ENCODE peak calls at places on chromosomes 5 and 9, in ten cellular contexts. One of them, this sample, is unnamed.
A peak's percentile ranks its signal among the peaks of the same experiment; 100 is the strongest.

GRCh38 chr5:115584501-115584900 is 17.8 kb downstream of the TICAM2 start:
- DNase-seq in NB4: no peak
- DNase-seq in GM20000: no peak
- DNase-seq in fibroblast of mammary gland: no peak
- DNase-seq in endodermal cell: no peak
- DNase-seq in mesothelial cell of epicardium: no peak
- DNase-seq in hepatocyte: no peak
- DNase-seq in GM12865: no peak
- DNase-seq in kidney epithelial cell: no peak
- DNase-seq in AG04449: no peak
- DNase-seq in this sample: no peak

GRCh38 chr5:169803077-169803981 is 166.3 kb downstream of the DOCK2 start:
- DNase-seq in NB4: peak; percentile 94
- DNase-seq in GM20000: no peak
- DNase-seq in fibroblast of mammary gland: peak; percentile 100
- DNase-seq in endodermal cell: no peak
- DNase-seq in mesothelial cell of epicardium: no peak
- DNase-seq in hepatocyte: peak; percentile 64
- DNase-seq in GM12865: no peak
- DNase-seq in kidney epithelial cell: no peak
- DNase-seq in AG04449: peak; percentile 90
- DNase-seq in this sample: no peak

GRCh38 chr5:127941646-127942045 is 141.9 kb upstream of the SLC12A2 start:
- DNase-seq in NB4: no peak
- DNase-seq in GM20000: no peak
- DNase-seq in fibroblast of mammary gland: no peak
- DNase-seq in endodermal cell: no peak
- DNase-seq in mesothelial cell of epicardium: no peak
- DNase-seq in hepatocyte: peak; percentile 45
- DNase-seq in GM12865: no peak
- DNase-seq in kidney epithelial cell: no peak
- DNase-seq in AG04449: no peak
- DNase-seq in this sample: peak; percentile 33

GRCh38 chr5:82684153-82684552 is 393.0 kb downstream of the TMEM167A start:
- DNase-seq in NB4: no peak
- DNase-seq in GM20000: no peak
- DNase-seq in fibroblast of mammary gland: no peak
- DNase-seq in endodermal cell: no peak
- DNase-seq in mesothelial cell of epicardium: no peak
- DNase-seq in hepatocyte: no peak
- DNase-seq in GM12865: no peak
- DNase-seq in kidney epithelial cell: no peak
- DNase-seq in AG04449: no peak
- DNase-seq in this sample: no peak

GRCh38 chr5:21654-22233 is 70.2 kb upstream of the PLEKHG4B start:
- DNase-seq in NB4: peak; percentile 47
- DNase-seq in GM20000: no peak
- DNase-seq in fibroblast of mammary gland: peak; percentile 17
- DNase-seq in endodermal cell: no peak
- DNase-seq in mesothelial cell of epicardium: no peak
- DNase-seq in hepatocyte: no peak
- DNase-seq in GM12865: no peak
- DNase-seq in kidney epithelial cell: no peak
- DNase-seq in AG04449: no peak
- DNase-seq in this sample: no peak

GRCh38 chr5:994272-994607 is 14.4 kb upstream of the NKD2 start:
- DNase-seq in NB4: no peak
- DNase-seq in GM20000: no peak
- DNase-seq in fibroblast of mammary gland: no peak
- DNase-seq in endodermal cell: peak; percentile 13
- DNase-seq in mesothelial cell of epicardium: no peak
- DNase-seq in hepatocyte: no peak
- DNase-seq in GM12865: no peak
- DNase-seq in kidney epithelial cell: no peak
- DNase-seq in AG04449: no peak
- DNase-seq in this sample: no peak

GRCh38 chr9:134396825-134397224 is 70.6 kb downstream of the RXRA start:
- DNase-seq in NB4: peak; percentile 50
- DNase-seq in GM20000: no peak
- DNase-seq in fibroblast of mammary gland: no peak
- DNase-seq in endodermal cell: no peak
- DNase-seq in mesothelial cell of epicardium: no peak
- DNase-seq in hepatocyte: no peak
- DNase-seq in GM12865: peak; percentile 51
- DNase-seq in kidney epithelial cell: no peak
- DNase-seq in AG04449: no peak
- DNase-seq in this sample: no peak

GRCh38 chr5:148107608-148108007 is 43.8 kb downstream of the SPINK5 start:
- DNase-seq in NB4: no peak
- DNase-seq in GM20000: no peak
- DNase-seq in fibroblast of mammary gland: peak; percentile 2
- DNase-seq in endodermal cell: no peak
- DNase-seq in mesothelial cell of epicardium: no peak
- DNase-seq in hepatocyte: peak; percentile 11
- DNase-seq in GM12865: no peak
- DNase-seq in kidney epithelial cell: no peak
- DNase-seq in AG04449: no peak
- DNase-seq in this sample: no peak

DNA sequence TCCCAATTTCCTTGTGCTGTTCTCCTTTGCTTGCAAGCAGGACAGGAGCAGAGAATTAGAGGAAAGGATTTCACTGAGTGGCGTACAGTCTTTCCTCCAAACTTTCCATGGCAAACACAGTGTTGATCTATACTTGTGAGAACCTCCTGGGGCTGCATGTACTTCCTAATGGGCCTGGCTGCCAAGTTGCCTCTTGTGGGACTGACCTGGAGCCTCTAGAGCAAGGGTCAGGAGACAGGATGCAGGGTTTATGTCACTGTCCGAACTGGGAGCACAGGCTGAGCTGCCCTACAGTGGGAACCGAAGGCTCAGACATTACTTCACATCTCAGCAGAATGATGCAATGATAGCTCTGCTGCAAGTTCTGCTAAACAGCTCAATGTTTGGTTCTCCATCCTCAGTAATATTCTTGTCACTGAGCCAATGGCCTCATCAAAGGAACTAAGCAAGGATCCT is 102.3 kb downstream of the ENC1 start:
- DNase-seq in NB4: peak; percentile 76
- DNase-seq in GM20000: no peak
- DNase-seq in fibroblast of mammary gland: peak; percentile 97
- DNase-seq in endodermal cell: no peak
- DNase-seq in mesothelial cell of epicardium: no peak
- DNase-seq in hepatocyte: peak; percentile 55
- DNase-seq in GM12865: no peak
- DNase-seq in kidney epithelial cell: no peak
- DNase-seq in AG04449: no peak
- DNase-seq in this sample: no peak
- TF ChIP-seq CTCF in NB4: no peak
- TF ChIP-seq CTCF in GM20000: no peak
- TF ChIP-seq CTCF in fibroblast of mammary gland: no peak
- TF ChIP-seq CTCF in endodermal cell: no peak
- TF ChIP-seq CTCF in mesothelial cell of epicardium: no peak
- TF ChIP-seq CTCF in hepatocyte: no peak
- TF ChIP-seq CTCF in GM12865: no peak
- TF ChIP-seq CTCF in kidney epithelial cell: no peak
- TF ChIP-seq CTCF in AG04449: no peak
- TF ChIP-seq CTCF in this sample: no peak

DNA sequence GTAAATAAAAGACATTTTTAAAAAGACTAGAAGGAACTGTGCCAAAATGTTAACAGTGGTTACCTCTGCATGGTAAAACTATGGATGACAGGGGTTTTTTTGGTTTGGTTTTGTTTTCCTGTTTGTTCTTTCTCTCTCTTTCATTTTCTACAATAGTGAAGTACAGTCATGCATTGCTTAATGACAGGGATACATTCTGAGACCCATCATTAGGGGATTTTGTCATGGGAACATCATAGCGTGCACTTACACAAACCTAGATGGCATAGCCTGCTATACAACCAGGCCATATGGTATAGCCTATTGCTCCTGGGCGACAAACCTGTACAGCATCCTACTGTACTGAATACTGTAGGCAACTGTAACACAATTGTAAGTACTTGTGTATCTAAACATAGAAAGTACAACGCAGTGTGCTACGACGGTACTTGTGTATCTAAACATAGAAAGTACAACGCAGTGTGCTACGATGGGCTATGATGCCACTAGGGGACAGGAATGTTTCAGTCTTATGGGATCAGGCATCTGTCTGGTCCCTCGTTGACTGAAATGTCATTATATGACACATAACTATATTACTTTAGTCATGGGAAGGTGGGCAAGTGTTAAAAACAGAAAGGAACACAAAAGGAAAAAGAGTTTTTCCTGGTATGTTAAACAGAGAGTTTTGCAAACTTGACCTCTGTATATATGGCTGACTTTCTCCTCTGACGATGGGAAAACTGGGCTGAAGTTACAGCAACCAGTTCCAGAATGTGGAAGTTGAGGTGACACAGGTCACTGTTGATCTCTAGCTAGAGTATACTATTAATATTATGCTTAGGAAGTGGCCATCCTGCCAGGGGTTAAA is 7.4 kb upstream of the ADAM19 start:
- DNase-seq in NB4: no peak
- DNase-seq in GM20000: no peak
- DNase-seq in fibroblast of mammary gland: no peak
- DNase-seq in endodermal cell: no peak
- DNase-seq in mesothelial cell of epicardium: no peak
- DNase-seq in hepatocyte: no peak
- DNase-seq in GM12865: peak; percentile 71
- DNase-seq in kidney epithelial cell: no peak
- DNase-seq in AG04449: no peak
- DNase-seq in this sample: no peak
- TF ChIP-seq CTCF in NB4: no peak
- TF ChIP-seq CTCF in GM20000: no peak
- TF ChIP-seq CTCF in fibroblast of mammary gland: no peak
- TF ChIP-seq CTCF in endodermal cell: no peak
- TF ChIP-seq CTCF in mesothelial cell of epicardium: no peak
- TF ChIP-seq CTCF in hepatocyte: no peak
- TF ChIP-seq CTCF in GM12865: no peak
- TF ChIP-seq CTCF in kidney epithelial cell: no peak
- TF ChIP-seq CTCF in AG04449: no peak
- TF ChIP-seq CTCF in this sample: no peak

DNA sequence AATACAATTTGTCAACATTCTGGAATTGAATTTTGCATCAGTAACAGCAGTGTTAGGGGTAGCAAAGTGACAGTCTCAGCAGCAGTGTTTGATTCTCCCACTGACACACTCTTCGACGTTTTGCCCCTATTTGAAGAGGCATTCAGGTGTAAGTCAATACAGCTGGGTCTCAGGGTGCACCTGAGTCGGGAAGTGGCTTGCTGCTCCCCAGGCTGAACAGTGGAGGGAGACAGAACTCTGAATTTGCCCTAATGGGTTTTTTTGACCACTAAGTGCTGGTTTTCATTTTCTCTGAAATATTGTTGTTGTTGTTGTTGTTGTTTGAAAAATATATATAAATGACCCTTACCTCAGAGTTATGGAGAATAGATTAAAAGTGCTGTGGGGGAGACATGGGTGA is 223.2 kb downstream of the TLR4 start:
- DNase-seq in NB4: no peak
- DNase-seq in GM20000: no peak
- DNase-seq in fibroblast of mammary gland: no peak
- DNase-seq in endodermal cell: peak; percentile 68
- DNase-seq in mesothelial cell of epicardium: no peak
- DNase-seq in hepatocyte: no peak
- DNase-seq in GM12865: no peak
- DNase-seq in kidney epithelial cell: no peak
- DNase-seq in AG04449: no peak
- DNase-seq in this sample: no peak
- TF ChIP-seq CTCF in NB4: no peak
- TF ChIP-seq CTCF in GM20000: no peak
- TF ChIP-seq CTCF in fibroblast of mammary gland: no peak
- TF ChIP-seq CTCF in endodermal cell: peak; percentile 74
- TF ChIP-seq CTCF in mesothelial cell of epicardium: no peak
- TF ChIP-seq CTCF in hepatocyte: no peak
- TF ChIP-seq CTCF in GM12865: peak; percentile 17
- TF ChIP-seq CTCF in kidney epithelial cell: no peak
- TF ChIP-seq CTCF in AG04449: no peak
- TF ChIP-seq CTCF in this sample: no peak

DNA sequence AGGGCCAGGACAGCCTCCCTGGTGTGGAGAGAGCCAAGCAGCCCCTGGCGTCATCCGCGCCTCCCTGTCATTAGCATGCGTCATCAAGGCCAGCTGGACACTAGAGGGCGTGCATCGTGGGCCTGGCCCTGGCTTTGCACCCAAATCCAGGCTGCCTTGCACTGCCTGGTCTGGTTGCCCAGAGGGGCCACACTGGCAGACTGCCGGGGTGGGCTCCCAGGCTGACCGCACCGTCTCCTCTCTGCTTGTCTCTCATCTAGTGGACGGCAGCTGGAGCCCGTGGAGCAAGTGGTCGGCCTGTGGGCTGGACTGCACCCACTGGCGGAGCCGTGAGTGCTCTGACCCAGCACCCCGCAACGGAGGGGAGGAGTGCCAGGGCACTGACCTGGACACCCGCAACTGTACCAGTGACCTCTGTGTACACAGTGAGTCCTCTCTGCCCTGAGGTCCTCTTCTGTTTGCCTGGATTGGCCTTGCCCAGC is 29.0 kb downstream of the HK3 start:
- DNase-seq in NB4: no peak
- DNase-seq in GM20000: no peak
- DNase-seq in fibroblast of mammary gland: peak; percentile 58
- DNase-seq in endodermal cell: peak; percentile 93
- DNase-seq in mesothelial cell of epicardium: no peak
- DNase-seq in hepatocyte: peak; percentile 57
- DNase-seq in GM12865: peak; percentile 9
- DNase-seq in kidney epithelial cell: no peak
- DNase-seq in AG04449: no peak
- DNase-seq in this sample: peak; percentile 68
- TF ChIP-seq CTCF in NB4: no peak
- TF ChIP-seq CTCF in GM20000: no peak
- TF ChIP-seq CTCF in fibroblast of mammary gland: no peak
- TF ChIP-seq CTCF in endodermal cell: peak; percentile 83
- TF ChIP-seq CTCF in mesothelial cell of epicardium: no peak
- TF ChIP-seq CTCF in hepatocyte: peak; percentile 33
- TF ChIP-seq CTCF in GM12865: peak; percentile 21
- TF ChIP-seq CTCF in kidney epithelial cell: peak; percentile 67
- TF ChIP-seq CTCF in AG04449: peak; percentile 53
- TF ChIP-seq CTCF in this sample: peak; percentile 51

DNA sequence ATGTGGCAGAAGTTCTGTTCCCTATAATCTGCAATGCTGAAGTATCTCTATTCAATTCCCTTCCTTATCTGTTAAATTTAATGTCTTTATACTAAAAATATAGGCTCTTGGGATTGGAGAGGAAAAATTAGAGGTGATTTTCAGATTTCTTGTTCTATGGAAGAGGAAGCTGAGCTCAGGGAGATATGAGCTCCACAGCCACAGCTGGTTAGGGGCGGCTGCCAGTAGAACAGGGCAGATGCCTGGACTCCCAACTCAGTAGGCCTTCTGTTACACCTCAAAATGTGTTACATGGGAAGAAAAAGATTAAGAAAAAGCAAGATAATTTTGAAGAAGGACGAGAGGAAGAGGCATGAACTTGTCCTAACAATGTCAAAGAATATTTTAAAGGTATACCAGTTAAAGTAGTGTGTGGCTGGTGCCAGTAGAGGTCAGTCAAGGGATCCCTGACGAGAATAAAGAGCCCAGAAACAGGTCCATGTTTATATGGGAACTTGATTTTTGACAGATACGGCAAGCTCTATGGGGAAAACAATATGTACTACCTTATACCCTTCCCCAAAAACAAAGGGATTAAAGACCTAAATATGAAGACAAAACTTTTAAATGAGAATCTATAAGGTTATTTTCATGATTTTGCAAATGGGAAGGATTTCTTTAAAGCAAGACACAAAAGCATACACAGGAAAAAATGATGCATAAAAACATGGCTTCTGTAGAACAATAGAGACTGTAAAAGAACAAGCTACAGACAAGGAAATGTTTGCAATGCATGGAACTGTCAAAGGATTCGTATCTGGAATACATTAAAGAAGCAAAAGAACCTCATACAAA is 28.7 kb downstream of the DNAJC21 start:
- DNase-seq in NB4: peak; percentile 36
- DNase-seq in GM20000: peak; percentile 41
- DNase-seq in fibroblast of mammary gland: peak; percentile 51
- DNase-seq in endodermal cell: peak; percentile 73
- DNase-seq in mesothelial cell of epicardium: no peak
- DNase-seq in hepatocyte: peak; percentile 54
- DNase-seq in GM12865: peak; percentile 40
- DNase-seq in kidney epithelial cell: no peak
- DNase-seq in AG04449: no peak
- DNase-seq in this sample: peak; percentile 7
- TF ChIP-seq CTCF in NB4: peak; percentile 63
- TF ChIP-seq CTCF in GM20000: peak; percentile 45
- TF ChIP-seq CTCF in fibroblast of mammary gland: peak; percentile 79
- TF ChIP-seq CTCF in endodermal cell: peak; percentile 84
- TF ChIP-seq CTCF in mesothelial cell of epicardium: peak; percentile 13
- TF ChIP-seq CTCF in hepatocyte: peak; percentile 67
- TF ChIP-seq CTCF in GM12865: peak; percentile 52
- TF ChIP-seq CTCF in kidney epithelial cell: peak; percentile 73
- TF ChIP-seq CTCF in AG04449: peak; percentile 54
- TF ChIP-seq CTCF in this sample: peak; percentile 69